ENCODE peak calls at places on chromosomes 4 and X, in eight cellular contexts. T is breast epithelium, B is GM12892, N is spleen, I is stomach, C is endothelial cell of umbilical vein, J is suprapubic skin, D is HCT116. K is an unnamed sample.

GRCh38 chr4:165472943-165473676 is 94.3 kb downstream of the CPE start:
- DNase-seq in N (no peak), J (no peak), B (no peak), D (no peak), C (no peak), I (no peak), T (no peak), K (no peak)

GRCh38 chr4:140163029-140163810 is 9.2 kb upstream of the MAML3 start:
- DNase-seq in J (no peak), N (no peak), B (no peak), I (no peak), C (peak; percentile 91), T (no peak), D (no peak), K (no peak)

GRCh38 chr4:129545599-129546278 is 449.8 kb downstream of the C4orf33 start:
- DNase-seq in I (peak; percentile 26), B (no peak), T (no peak), J (no peak), C (peak; percentile 97), D (no peak), N (peak; percentile 75), K (peak; percentile 31)

GRCh38 chrX:2679534-2680485 is 11.3 kb upstream of the CD99 start:
- DNase-seq in J (no peak), C (peak; percentile 36), N (no peak), D (no peak), B (no peak), T (peak; percentile 60), I (no peak), K (no peak)

GRCh38 chrX:7163146-7163677 is 15.3 kb upstream of the PUDP start:
- DNase-seq in D (no peak), T (no peak), I (no peak), J (no peak), C (no peak), B (no peak), N (no peak), K (no peak)

GRCh38 chr4:171785392-171785791 is 27.8 kb upstream of the GALNTL6 start:
- DNase-seq in N (no peak), C (no peak), J (no peak), B (no peak), D (no peak), I (no peak), T (no peak), K (no peak)

GRCh38 chr4:39255266-39255665 is 72.9 kb downstream of the WDR19 start:
- DNase-seq in B (no peak), N (no peak), J (no peak), I (no peak), T (no peak), C (peak; percentile 92), D (no peak), K (no peak)

GRCh38 chr4:102760645-102761477 is at the start of gene MANBA:
- DNase-seq in D (peak; percentile 56), J (peak; percentile 90), C (peak; percentile 70), T (peak; percentile 70), N (peak; percentile 99), I (peak; percentile 86), B (peak; percentile 92), K (peak; percentile 90)

GRCh38 chr4:182263562-182263961 is 20.4 kb downstream of the TENM3 start:
- DNase-seq in N (no peak), C (no peak), T (no peak), J (no peak), D (no peak), B (no peak), I (no peak), K (no peak)

GRCh38 chr4:88573286-88573994 is 18.8 kb upstream of the HERC3 start:
- DNase-seq in J (no peak), I (no peak), T (no peak), D (no peak), B (no peak), C (no peak), N (no peak), K (no peak)
- TF ChIP-seq POLR2AphosphoS5 in J (no peak), I (no peak), T (no peak), D (no peak), B (no peak), C (no peak), N (no peak), K (no peak)

GRCh38 chr4:80265571-80266266 is 745 bp upstream of the FGF5 start:
- DNase-seq in B (no peak), C (peak; percentile 65), J (no peak), T (no peak), D (no peak), I (no peak), N (no peak), K (no peak)

GRCh38 chr4:80264352-80264647 is 2.2 kb upstream of the FGF5 start:
- DNase-seq in C (no peak), B (no peak), D (no peak), N (no peak), I (no peak), J (no peak), T (no peak), K (no peak)

GRCh38 chr4:80263541-80264351 is 2.7 kb upstream of the FGF5 start:
- DNase-seq in B (no peak), T (no peak), I (no peak), J (no peak), D (no peak), C (no peak), N (peak; percentile 55), K (no peak)

GRCh38 chr4:80266267-80266901 is at the start of gene FGF5:
- DNase-seq in I (no peak), T (no peak), C (peak; percentile 38), N (peak; percentile 78), D (no peak), B (peak; percentile 28), J (no peak), K (peak; percentile 36)

GRCh38 chr4:80264825-80265224 is 1.6 kb upstream of the FGF5 start:
- DNase-seq in B (no peak), D (no peak), N (no peak), J (no peak), C (no peak), T (no peak), I (no peak), K (no peak)
- TF ChIP-seq POLR2AphosphoS5 in B (no peak), D (no peak), N (no peak), J (no peak), C (no peak), T (no peak), I (no peak), K (no peak)

DNA sequence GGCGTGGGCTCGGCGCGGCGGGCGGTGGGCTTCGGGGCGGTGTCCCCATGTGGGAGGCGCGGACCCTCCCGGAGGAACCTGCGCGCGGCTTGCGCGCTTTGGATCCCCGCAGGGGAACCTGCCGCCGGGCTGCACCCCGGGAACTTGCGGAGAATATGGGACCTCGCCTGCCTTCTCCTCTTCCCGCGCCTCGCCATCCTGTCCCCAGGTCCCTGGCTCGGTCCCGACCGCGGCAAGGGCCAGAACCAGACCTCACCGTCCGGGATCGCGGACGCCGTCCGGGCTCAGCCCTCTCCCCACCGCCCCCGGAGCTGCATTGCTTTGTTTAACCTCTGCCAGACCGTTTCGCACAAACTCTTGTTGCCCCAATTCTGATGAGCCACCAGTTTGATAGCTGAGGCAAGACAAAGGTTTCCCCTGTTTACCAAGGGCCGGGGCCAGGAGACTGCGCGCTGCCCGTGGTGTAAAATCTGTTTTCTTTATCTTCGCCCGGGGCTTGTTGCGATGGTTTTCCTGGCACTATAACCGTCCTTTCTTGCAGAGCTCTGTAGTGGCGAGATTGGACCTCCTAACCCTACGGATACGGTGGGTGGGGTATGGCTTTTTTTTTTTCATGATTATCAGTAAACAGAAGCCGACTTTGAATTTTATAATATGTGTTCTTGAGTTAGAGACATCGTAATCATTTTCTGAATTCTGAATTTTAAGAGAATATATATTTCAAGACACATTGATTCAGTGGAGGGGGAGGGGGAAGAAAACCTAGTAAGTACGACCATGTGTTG is 100.9 kb downstream of the CEP135 start:
- DNase-seq in J (no peak), B (peak; percentile 14), T (no peak), D (peak; percentile 19), I (no peak), N (peak; percentile 78), C (peak; percentile 54), K (peak; percentile 32)
- TF ChIP-seq POLR2AphosphoS5 in J (no peak), B (no peak), T (no peak), D (no peak), I (no peak), N (no peak), C (no peak), K (no peak)

GRCh38 chr4:83504544-83504943 is 19.6 kb upstream of the ABRAXAS1 start:
- DNase-seq in I (no peak), J (no peak), N (no peak), T (no peak), B (no peak), C (no peak), D (no peak), K (no peak)
- TF ChIP-seq POLR2AphosphoS5 in I (no peak), J (no peak), N (no peak), T (no peak), B (no peak), C (no peak), D (no peak), K (no peak)

DNA sequence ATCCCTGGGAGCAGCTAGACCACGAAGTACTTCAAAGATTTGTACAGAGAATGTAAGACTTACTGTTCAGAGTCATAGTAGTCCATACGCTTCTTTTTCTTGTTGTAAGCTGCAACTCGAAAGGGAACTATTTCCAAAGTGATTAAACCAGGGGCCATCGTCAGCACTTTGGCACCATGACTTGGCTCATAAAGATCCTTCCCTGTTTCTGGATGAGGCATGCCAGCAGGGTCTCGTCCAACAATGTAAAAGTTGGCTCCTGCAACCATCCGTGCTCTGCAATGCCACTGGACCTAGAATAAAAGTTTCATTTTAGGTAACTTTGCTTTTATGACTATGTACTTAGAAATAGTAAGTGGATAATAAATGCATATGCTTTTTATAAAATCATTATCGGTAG is 88.5 kb downstream of the PAPSS1 start:
- DNase-seq in D (no peak), T (no peak), J (no peak), B (no peak), N (no peak), C (no peak), I (peak; percentile 61), K (no peak)
- TF ChIP-seq POLR2AphosphoS5 in D (no peak), T (no peak), J (no peak), B (no peak), N (no peak), C (no peak), I (no peak), K (no peak)

GRCh38 chr4:184795214-184795844 is 30.4 kb downstream of the ACSL1 start:
- DNase-seq in B (no peak), J (no peak), D (no peak), N (no peak), T (no peak), I (no peak), C (peak; percentile 4), K (no peak)
- TF ChIP-seq POLR2AphosphoS5 in B (no peak), J (no peak), D (no peak), N (no peak), T (no peak), I (no peak), C (no peak), K (no peak)

GRCh38 chr4:139099366-139099982 is 77.5 kb downstream of the ELF2 start:
- DNase-seq in D (peak; percentile 84), J (no peak), C (peak; percentile 79), B (peak; percentile 44), I (peak; percentile 69), T (peak; percentile 62), N (no peak), K (peak; percentile 71)
- TF ChIP-seq POLR2AphosphoS5 in D (no peak), J (no peak), C (no peak), B (no peak), I (no peak), T (no peak), N (peak; percentile 30), K (no peak)

K was measured in transverse colon.